ENCODE peak calls at places on chromosomes 2 and 18, in four cellular contexts. Q is aorta, W is T-cell, O is ELR. U is an unnamed sample.
A peak's percentile ranks its signal among the peaks of the same experiment; 100 is the strongest.

GRCh38 chr2:135182190-135182589 is 130.1 kb downstream of the RAB3GAP1 start:
- DNase-seq in Q (no peak), W (no peak), O (no peak), U (no peak)

GRCh38 chr2:233486778-233487552 is 79.6 kb downstream of the USP40 start:
- DNase-seq in Q (no peak), W (no peak), O (peak; percentile 92), U (no peak)

GRCh38 chr2:218230882-218231281 is 13.9 kb downstream of the ARPC2 start:
- DNase-seq in Q (no peak), W (peak; percentile 16), O (peak; percentile 69), U (no peak)

GRCh38 chr18:61323951-61324350 is 9.3 kb upstream of the CDH20 start:
- DNase-seq in Q (no peak), W (no peak), O (peak; percentile 14), U (no peak)

GRCh38 chr2:153105829-153106578 is 372.6 kb downstream of the RPRM start:
- DNase-seq in Q (no peak), W (no peak), O (peak; percentile 3), U (no peak)

GRCh38 chr2:8684421-8684884 is 2.6 kb downstream of the ID2 start:
- DNase-seq in Q (no peak), W (no peak), O (peak; percentile 37), U (peak; percentile 34)

GRCh38 chr2:134536312-134536711 is 182.5 kb downstream of the TMEM163 start:
- DNase-seq in Q (no peak), W (no peak), O (no peak), U (no peak)

GRCh38 chr2:103959174-103960125 is 894.5 kb upstream of the POU3F3 start:
- DNase-seq in Q (no peak), W (no peak), O (peak; percentile 5), U (no peak)

GRCh38 chr2:204885747-204886146 is 340.5 kb downstream of the PARD3B start:
- DNase-seq in Q (no peak), W (no peak), O (no peak), U (no peak)

GRCh38 chr2:39593439-39594393 is 72.0 kb upstream of the TMEM178A start:
- DNase-seq in Q (peak; percentile 60), W (no peak), O (peak; percentile 83), U (no peak)

GRCh38 chr2:69798466-69798908 is 31.0 kb upstream of the GMCL1 start:
- DNase-seq in Q (peak; percentile 46), W (no peak), O (peak; percentile 63), U (no peak)

GRCh38 chr2:70570041-70570661 is 16.5 kb upstream of the TGFA start:
- DNase-seq in Q (no peak), W (no peak), O (peak; percentile 72), U (no peak)

GRCh38 chr2:228318218-228318617 is 136.7 kb upstream of the SPHKAP start:
- DNase-seq in Q (no peak), W (no peak), O (peak; percentile 74), U (no peak)

GRCh38 chr2:143452817-143453462 is 323.7 kb downstream of the ARHGAP15 start:
- DNase-seq in Q (no peak), W (peak; percentile 14), O (no peak), U (no peak)